ENCODE peak calls at places on chromosomes 2 and 18, in five cellular contexts. One of them, this sample, is unnamed.

GRCh38 chr2:88263861-88264260 is 93.7 kb downstream of the THNSL2 start:
- DNase-seq in HepG2: no peak
- DNase-seq in erythroblast: no peak
- DNase-seq in uterus: no peak
- DNase-seq in heart left ventricle: no peak
- DNase-seq in this sample: no peak

GRCh38 chr2:175929850-175930249 is 72.2 kb downstream of the LNPK start:
- DNase-seq in heart left ventricle: no peak
- DNase-seq in HepG2: no peak
- DNase-seq in uterus: no peak
- DNase-seq in erythroblast: no peak
- DNase-seq in this sample: peak

GRCh38 chr18:58025205-58025604 is 18.8 kb upstream of the NEDD4L start:
- DNase-seq in uterus: no peak
- DNase-seq in HepG2: no peak
- DNase-seq in heart left ventricle: no peak
- DNase-seq in erythroblast: no peak
- DNase-seq in this sample: no peak

GRCh38 chr2:29322011-29322410 is 206.8 kb downstream of the CLIP4 start:
- DNase-seq in uterus: no peak
- DNase-seq in HepG2: no peak
- DNase-seq in heart left ventricle: no peak
- DNase-seq in erythroblast: no peak
- DNase-seq in this sample: no peak

GRCh38 chr18:34929336-34929780 is 111.9 kb upstream of the MAPRE2 start:
- DNase-seq in erythroblast: no peak
- DNase-seq in heart left ventricle: no peak
- DNase-seq in HepG2: peak
- DNase-seq in uterus: no peak
- DNase-seq in this sample: peak

GRCh38 chr2:24083567-24084385 is 858 bp downstream of the TP53I3 start:
- DNase-seq in uterus: peak
- DNase-seq in erythroblast: peak
- DNase-seq in HepG2: peak
- DNase-seq in heart left ventricle: no peak
- DNase-seq in this sample: peak

GRCh38 chr18:73985855-73986254 is 161.8 kb downstream of the FBXO15 start:
- DNase-seq in HepG2: no peak
- DNase-seq in erythroblast: no peak
- DNase-seq in heart left ventricle: no peak
- DNase-seq in uterus: no peak
- DNase-seq in this sample: no peak

GRCh38 chr18:36309436-36310391 is 12.2 kb downstream of the FHOD3 start:
- DNase-seq in erythroblast: no peak
- DNase-seq in HepG2: no peak
- DNase-seq in uterus: no peak
- DNase-seq in heart left ventricle: no peak
- DNase-seq in this sample: peak

GRCh38 chr2:112985090-112985489 is 7.3 kb downstream of the IL36G start:
- DNase-seq in heart left ventricle: no peak
- DNase-seq in uterus: no peak
- DNase-seq in HepG2: no peak
- DNase-seq in erythroblast: no peak
- DNase-seq in this sample: no peak

GRCh38 chr18:36760598-36760997 is 68.2 kb downstream of the TPGS2 start:
- DNase-seq in heart left ventricle: no peak
- DNase-seq in HepG2: no peak
- DNase-seq in erythroblast: no peak
- DNase-seq in uterus: no peak
- DNase-seq in this sample: no peak

GRCh38 chr2:221283896-221284295 is 288.2 kb downstream of the EPHA4 start:
- DNase-seq in erythroblast: no peak
- DNase-seq in uterus: no peak
- DNase-seq in heart left ventricle: no peak
- DNase-seq in HepG2: no peak
- DNase-seq in this sample: peak

GRCh38 chr2:54724560-54725342 is 1.3 kb downstream of the EML6 start:
- DNase-seq in erythroblast: no peak
- DNase-seq in uterus: no peak
- DNase-seq in HepG2: no peak
- DNase-seq in heart left ventricle: no peak
- DNase-seq in this sample: no peak

GRCh38 chr2:143942486-143942885 is 577.4 kb downstream of the ZEB2 start:
- DNase-seq in uterus: no peak
- DNase-seq in erythroblast: no peak
- DNase-seq in heart left ventricle: no peak
- DNase-seq in HepG2: no peak
- DNase-seq in this sample: no peak

GRCh38 chr2:215435261-215435808 is 533 bp downstream of the FN1 start:
- DNase-seq in heart left ventricle: no peak
- DNase-seq in erythroblast: no peak
- DNase-seq in uterus: peak
- DNase-seq in HepG2: no peak
- DNase-seq in this sample: no peak

GRCh38 chr2:159094173-159094737 is 125.8 kb downstream of the TANC1 start:
- DNase-seq in heart left ventricle: peak
- DNase-seq in HepG2: no peak
- DNase-seq in uterus: peak
- DNase-seq in erythroblast: no peak
- DNase-seq in this sample: peak

GRCh38 chr2:101361519-101361918 is 25.8 kb downstream of the CREG2 start:
- DNase-seq in HepG2: no peak
- DNase-seq in uterus: no peak
- DNase-seq in erythroblast: no peak
- DNase-seq in heart left ventricle: no peak
- DNase-seq in this sample: no peak

GRCh38 chr2:197498937-197499593 is 575 bp downstream of the HSPD1 start:
- DNase-seq in erythroblast: peak
- DNase-seq in HepG2: peak
- DNase-seq in heart left ventricle: peak
- DNase-seq in uterus: peak
- DNase-seq in this sample: peak

GRCh38 chr2:31038385-31038784 is 99.9 kb downstream of the GALNT14 start:
- DNase-seq in heart left ventricle: no peak
- DNase-seq in uterus: no peak
- DNase-seq in erythroblast: no peak
- DNase-seq in HepG2: peak
- DNase-seq in this sample: no peak

GRCh38 chr2:45275235-45275805 is 266.1 kb upstream of the SIX2 start:
- DNase-seq in HepG2: peak
- DNase-seq in uterus: no peak
- DNase-seq in heart left ventricle: no peak
- DNase-seq in erythroblast: no peak
- DNase-seq in this sample: peak

GRCh38 chr2:128538401-128538800 is 219.7 kb upstream of the HS6ST1 start:
- DNase-seq in erythroblast: peak
- DNase-seq in heart left ventricle: no peak
- DNase-seq in uterus: no peak
- DNase-seq in HepG2: no peak
- DNase-seq in this sample: peak

GRCh38 chr2:180699657-180700361 is 280.6 kb upstream of the UBE2E3 start:
- DNase-seq in heart left ventricle: no peak
- DNase-seq in uterus: no peak
- DNase-seq in HepG2: no peak
- DNase-seq in erythroblast: no peak
- DNase-seq in this sample: no peak

GRCh38 chr2:42339191-42339912 is 21.7 kb downstream of the COX7A2L start:
- DNase-seq in heart left ventricle: no peak
- DNase-seq in uterus: no peak
- DNase-seq in erythroblast: no peak
- DNase-seq in HepG2: peak
- DNase-seq in this sample: no peak

GRCh38 chr2:16625201-16625729 is 40.4 kb downstream of the CYRIA start:
- DNase-seq in HepG2: no peak
- DNase-seq in heart left ventricle: peak
- DNase-seq in erythroblast: no peak
- DNase-seq in uterus: peak
- DNase-seq in this sample: no peak

GRCh38 chr2:28544915-28545589 is 49.2 kb downstream of the PLB1 start:
- DNase-seq in erythroblast: no peak
- DNase-seq in HepG2: peak
- DNase-seq in uterus: no peak
- DNase-seq in heart left ventricle: no peak
- DNase-seq in this sample: peak

GRCh38 chr2:31277621-31278020 is 43.7 kb downstream of the EHD3 start:
- DNase-seq in uterus: no peak
- DNase-seq in heart left ventricle: no peak
- DNase-seq in erythroblast: no peak
- DNase-seq in HepG2: no peak
- DNase-seq in this sample: no peak

GRCh38 chr2:196652869-196653268 is 13.4 kb downstream of the CCDC150 start:
- DNase-seq in uterus: no peak
- DNase-seq in heart left ventricle: no peak
- DNase-seq in erythroblast: no peak
- DNase-seq in HepG2: no peak
- DNase-seq in this sample: no peak

GRCh38 chr2:59182249-59182648 is 941.1 kb upstream of the FANCL start:
- DNase-seq in HepG2: peak
- DNase-seq in uterus: no peak
- DNase-seq in erythroblast: peak
- DNase-seq in heart left ventricle: no peak
- DNase-seq in this sample: peak

GRCh38 chr2:221791840-221792239 is 219.7 kb upstream of the EPHA4 start:
- DNase-seq in uterus: no peak
- DNase-seq in heart left ventricle: no peak
- DNase-seq in HepG2: no peak
- DNase-seq in erythroblast: no peak
- DNase-seq in this sample: peak

GRCh38 chr2:168702579-168702978 is 99.9 kb upstream of the NOSTRIN start:
- DNase-seq in HepG2: no peak
- DNase-seq in erythroblast: no peak
- DNase-seq in uterus: no peak
- DNase-seq in heart left ventricle: no peak
- DNase-seq in this sample: no peak
- TF ChIP-seq POLR2A in HepG2: no peak
- TF ChIP-seq POLR2A in erythroblast: no peak
- TF ChIP-seq POLR2A in uterus: no peak
- TF ChIP-seq POLR2A in heart left ventricle: no peak
- TF ChIP-seq POLR2A in this sample: no peak

GRCh38 chr2:74573747-74574562 is 19.4 kb downstream of the DOK1 start:
- DNase-seq in HepG2: no peak
- DNase-seq in heart left ventricle: no peak
- DNase-seq in uterus: no peak
- DNase-seq in erythroblast: peak
- DNase-seq in this sample: peak
- TF ChIP-seq POLR2A in HepG2: no peak
- TF ChIP-seq POLR2A in heart left ventricle: no peak
- TF ChIP-seq POLR2A in uterus: no peak
- TF ChIP-seq POLR2A in erythroblast: no peak
- TF ChIP-seq POLR2A in this sample: no peak

GRCh38 chr2:201109186-201109585 is 6.8 kb upstream of the CFLAR start:
- DNase-seq in heart left ventricle: no peak
- DNase-seq in erythroblast: no peak
- DNase-seq in uterus: no peak
- DNase-seq in HepG2: no peak
- DNase-seq in this sample: no peak
- TF ChIP-seq POLR2A in heart left ventricle: no peak
- TF ChIP-seq POLR2A in erythroblast: no peak
- TF ChIP-seq POLR2A in uterus: no peak
- TF ChIP-seq POLR2A in HepG2: no peak
- TF ChIP-seq POLR2A in this sample: no peak

GRCh38 chr2:25294573-25295462 is 46.9 kb downstream of the DNMT3A start:
- DNase-seq in HepG2: no peak
- DNase-seq in erythroblast: peak
- DNase-seq in uterus: peak
- DNase-seq in heart left ventricle: peak
- DNase-seq in this sample: peak
- TF ChIP-seq POLR2A in HepG2: no peak
- TF ChIP-seq POLR2A in erythroblast: peak
- TF ChIP-seq POLR2A in uterus: no peak
- TF ChIP-seq POLR2A in heart left ventricle: peak
- TF ChIP-seq POLR2A in this sample: no peak

GRCh38 chr2:120177011-120177621 is 46.1 kb downstream of the TMEM185B start:
- DNase-seq in heart left ventricle: peak
- DNase-seq in uterus: no peak
- DNase-seq in HepG2: no peak
- DNase-seq in erythroblast: peak
- DNase-seq in this sample: no peak
- TF ChIP-seq POLR2A in heart left ventricle: no peak
- TF ChIP-seq POLR2A in uterus: no peak
- TF ChIP-seq POLR2A in HepG2: no peak
- TF ChIP-seq POLR2A in erythroblast: peak
- TF ChIP-seq POLR2A in this sample: no peak

DNA sequence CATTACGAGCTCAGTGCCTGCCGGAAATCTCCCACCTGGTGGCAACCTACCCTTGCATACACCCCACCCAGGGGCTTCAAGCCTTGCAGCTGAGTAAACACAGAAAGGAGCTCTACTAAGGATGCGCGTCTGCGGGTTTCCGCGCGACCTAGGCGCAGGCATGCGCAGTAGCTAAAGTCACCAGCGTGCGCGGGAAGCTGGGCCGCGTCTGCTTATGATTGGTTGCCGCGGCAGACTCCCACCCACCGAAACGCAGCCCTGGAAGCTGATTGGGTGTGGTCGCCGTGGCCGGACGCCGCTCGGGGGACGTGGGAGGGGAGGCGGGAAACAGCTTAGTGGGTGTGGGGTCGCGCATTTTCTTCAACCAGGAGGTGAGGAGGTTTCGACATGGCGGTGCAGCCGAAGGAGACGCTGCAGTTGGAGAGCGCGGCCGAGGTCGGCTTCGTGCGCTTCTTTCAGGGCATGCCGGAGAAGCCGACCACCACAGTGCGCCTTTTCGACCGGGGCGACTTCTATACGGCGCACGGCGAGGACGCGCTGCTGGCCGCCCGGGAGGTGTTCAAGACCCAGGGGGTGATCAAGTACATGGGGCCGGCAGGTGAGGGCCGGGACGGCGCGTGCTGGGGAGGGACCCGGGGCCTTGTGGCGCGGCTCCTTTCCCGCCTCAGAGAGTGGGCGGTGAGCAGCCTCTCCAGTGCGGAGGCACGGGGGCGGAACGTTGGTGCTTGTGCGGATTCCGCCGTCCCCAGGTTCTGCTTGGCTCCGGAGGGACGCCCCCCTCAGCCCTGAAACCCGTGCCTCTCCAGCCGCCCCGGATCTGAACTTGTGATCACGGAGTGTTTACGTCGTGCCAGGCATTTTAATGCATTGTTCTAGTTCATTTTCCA is at the start of gene MSH2:
- DNase-seq in erythroblast: peak
- DNase-seq in heart left ventricle: peak
- DNase-seq in uterus: peak
- DNase-seq in HepG2: peak
- DNase-seq in this sample: peak
- TF ChIP-seq POLR2A in erythroblast: peak
- TF ChIP-seq POLR2A in heart left ventricle: peak
- TF ChIP-seq POLR2A in uterus: no peak
- TF ChIP-seq POLR2A in HepG2: peak
- TF ChIP-seq POLR2A in this sample: no peak

GRCh38 chr2:210303498-210303897 is 11.5 kb downstream of the MYL1 start:
- DNase-seq in uterus: no peak
- DNase-seq in HepG2: no peak
- DNase-seq in erythroblast: no peak
- DNase-seq in heart left ventricle: no peak
- DNase-seq in this sample: no peak
- TF ChIP-seq POLR2A in uterus: no peak
- TF ChIP-seq POLR2A in HepG2: no peak
- TF ChIP-seq POLR2A in erythroblast: no peak
- TF ChIP-seq POLR2A in heart left ventricle: no peak
- TF ChIP-seq POLR2A in this sample: no peak

GRCh38 chr2:186589733-186590537 is at the start of gene ITGAV:
- DNase-seq in erythroblast: peak
- DNase-seq in heart left ventricle: peak
- DNase-seq in HepG2: peak
- DNase-seq in uterus: peak
- DNase-seq in this sample: peak
- TF ChIP-seq POLR2A in erythroblast: peak
- TF ChIP-seq POLR2A in heart left ventricle: peak
- TF ChIP-seq POLR2A in HepG2: peak
- TF ChIP-seq POLR2A in uterus: peak
- TF ChIP-seq POLR2A in this sample: peak

GRCh38 chr2:161241894-161242293 is 66.3 kb upstream of the PSMD14 start:
- DNase-seq in HepG2: no peak
- DNase-seq in heart left ventricle: no peak
- DNase-seq in erythroblast: no peak
- DNase-seq in uterus: no peak
- DNase-seq in this sample: no peak
- TF ChIP-seq POLR2A in HepG2: no peak
- TF ChIP-seq POLR2A in heart left ventricle: no peak
- TF ChIP-seq POLR2A in erythroblast: no peak
- TF ChIP-seq POLR2A in uterus: no peak
- TF ChIP-seq POLR2A in this sample: no peak